ENCODE peak calls at places on chromosomes 13 and 19, in six cellular contexts. Q is IMR-90, H is fibroblast of lung, I is cardiac muscle cell, U is GM20000, Y is fibroblast of mammary gland. E is an unnamed sample.

GRCh38 chr13:112209266-112209665 is 142.3 kb downstream of the SOX1 start:
- DNase-seq in Q (no peak), H (no peak), I (no peak), U (no peak), Y (no peak), E (no peak)

GRCh38 chr13:50119593-50119992 is 104.3 kb downstream of the KCNRG start:
- DNase-seq in Q (peak), H (peak), I (peak), U (no peak), Y (no peak), E (peak)

GRCh38 chr19:50718255-50719118 is 1.1 kb downstream of the SHANK1 start:
- DNase-seq in Q (no peak), H (no peak), I (no peak), U (no peak), Y (no peak), E (no peak)

GRCh38 chr19:54339646-54340358 is 840 bp upstream of the LILRA4 start:
- DNase-seq in Q (no peak), H (no peak), I (no peak), U (no peak), Y (no peak), E (no peak)

GRCh38 chr19:40358773-40359172 is 10.3 kb downstream of the PLD3 start:
- DNase-seq in Q (no peak), H (no peak), I (no peak), U (peak), Y (no peak), E (no peak)

GRCh38 chr19:14804755-14805154 is 26.4 kb upstream of the ADGRE2 start:
- DNase-seq in Q (no peak), H (peak), I (no peak), U (no peak), Y (no peak), E (peak)

GRCh38 chr19:55559684-55560083 is 14.3 kb upstream of the SBK3 start:
- DNase-seq in Q (no peak), H (no peak), I (no peak), U (no peak), Y (no peak), E (no peak)

GRCh38 chr13:89827552-89827951 is 1519.9 kb upstream of the MIR17HG start:
- DNase-seq in Q (no peak), H (peak), I (no peak), U (no peak), Y (no peak), E (no peak)

GRCh38 chr19:49844138-49844740 is 6.7 kb upstream of the PTOV1 start:
- DNase-seq in Q (no peak), H (no peak), I (no peak), U (no peak), Y (no peak), E (no peak)

GRCh38 chr13:25802579-25802978 is 249.2 kb downstream of the SHISA2 start:
- DNase-seq in Q (no peak), H (no peak), I (no peak), U (no peak), Y (no peak), E (no peak)

GRCh38 chr13:48961379-48961778 is 14.3 kb upstream of the FNDC3A start:
- DNase-seq in Q (no peak), H (no peak), I (no peak), U (no peak), Y (no peak), E (no peak)

GRCh38 chr13:97413694-97414093 is 20.3 kb upstream of the RAP2A start:
- DNase-seq in Q (no peak), H (no peak), I (no peak), U (no peak), Y (no peak), E (no peak)

GRCh38 chr19:6740589-6741348 is 1.3 kb downstream of the TRIP10 start:
- DNase-seq in Q (peak), H (peak), I (peak), U (peak), Y (peak), E (peak)

GRCh38 chr19:45444318-45445041 is 20.8 kb upstream of the ERCC1 start:
- DNase-seq in Q (peak), H (peak), I (peak), U (peak), Y (peak), E (peak)

GRCh38 chr19:52896431-52897148 is 845 bp downstream of the ZNF320 start:
- DNase-seq in Q (peak), H (peak), I (peak), U (peak), Y (peak), E (peak)

GRCh38 chr13:53001871-53002270 is 26.7 kb upstream of the OLFM4 start:
- DNase-seq in Q (no peak), H (no peak), I (no peak), U (no peak), Y (no peak), E (no peak)

GRCh38 chr19:14122924-14123323 is 5.4 kb upstream of the PRKACA start:
- DNase-seq in Q (no peak), H (no peak), I (no peak), U (no peak), Y (no peak), E (no peak)

GRCh38 chr19:27745978-27746542 is 1466.9 kb downstream of the UQCRFS1 start:
- DNase-seq in Q (no peak), H (no peak), I (no peak), U (no peak), Y (no peak), E (no peak)

GRCh38 chr13:112928958-112929777 is 39.8 kb upstream of the MCF2L start:
- DNase-seq in Q (peak), H (peak), I (no peak), U (no peak), Y (peak), E (peak)

GRCh38 chr13:110812869-110813645 is 99.6 kb downstream of the ING1 start:
- DNase-seq in Q (no peak), H (no peak), I (no peak), U (no peak), Y (no peak), E (no peak)

GRCh38 chr13:110815471-110816204 is 99.2 kb downstream of the ANKRD10 start:
- DNase-seq in Q (no peak), H (no peak), I (no peak), U (no peak), Y (no peak), E (no peak)

GRCh38 chr13:110811751-110812110 is 98.2 kb downstream of the ING1 start:
- DNase-seq in Q (no peak), H (no peak), I (no peak), U (no peak), Y (no peak), E (no peak)

GRCh38 chr13:110812111-110812868 is 98.8 kb downstream of the ING1 start:
- DNase-seq in Q (no peak), H (peak), I (no peak), U (no peak), Y (peak), E (no peak)

GRCh38 chr13:110813646-110814624 is 100.4 kb downstream of the ING1 start:
- DNase-seq in Q (no peak), H (no peak), I (no peak), U (no peak), Y (peak), E (no peak)
- TF ChIP-seq CTCF in Q (no peak), H (no peak), I (no peak), U (no peak), Y (no peak), E (peak)

GRCh38 chr19:33998739-33999345 is 173.5 kb upstream of the LSM14A start:
- DNase-seq in Q (no peak), H (peak), I (no peak), U (no peak), Y (peak), E (peak)
- TF ChIP-seq CTCF in Q (peak), H (no peak), I (peak), U (no peak), Y (peak), E (peak)

DNA sequence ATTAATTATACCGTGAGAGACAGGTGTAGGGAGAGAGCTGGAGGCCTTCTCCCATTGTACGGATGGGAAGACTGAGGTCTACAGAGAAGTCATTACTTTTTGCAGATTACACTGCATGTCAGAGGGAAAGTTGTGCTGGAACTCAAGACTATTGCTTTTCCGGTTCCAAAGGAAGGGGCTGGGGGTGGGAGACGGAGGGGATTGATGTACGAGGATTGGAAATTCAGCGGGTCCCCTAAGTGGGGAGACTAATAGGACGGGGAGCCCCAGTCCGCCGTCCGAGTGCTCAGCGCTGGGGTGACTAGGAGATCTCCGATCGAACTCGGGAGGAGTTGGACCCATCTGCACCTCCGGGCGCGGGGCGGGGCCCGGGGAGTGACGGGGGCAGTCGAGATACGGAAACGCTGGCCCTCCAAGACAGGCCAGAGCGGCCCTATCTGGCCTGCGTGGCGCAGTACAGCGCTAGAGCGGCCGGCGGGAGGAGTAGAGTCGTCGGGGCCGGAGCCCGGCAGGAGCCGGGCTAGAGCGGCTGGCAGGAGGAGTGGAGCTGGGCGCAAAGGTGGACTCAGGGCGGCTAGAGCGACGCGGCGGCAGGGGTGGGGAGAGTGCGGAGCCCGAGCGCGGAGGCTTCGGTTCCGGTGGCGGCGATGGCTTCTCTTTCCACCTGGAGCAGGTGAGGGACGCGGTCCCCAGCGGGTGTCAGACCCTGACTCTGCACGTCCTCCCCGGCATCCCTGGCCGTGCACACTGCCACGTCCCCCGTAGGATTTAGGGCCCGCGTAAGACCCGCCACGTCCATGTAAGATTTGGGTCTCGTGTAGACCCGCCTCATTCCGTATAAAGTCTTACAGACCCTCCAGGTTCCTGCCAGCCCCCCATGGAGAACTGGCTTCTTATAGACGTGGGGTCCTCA is 1.1 kb downstream of the ARHGEF1 start:
- DNase-seq in Q (peak), H (peak), I (peak), U (peak), Y (peak), E (peak)
- TF ChIP-seq CTCF in Q (peak), H (no peak), I (peak), U (no peak), Y (no peak), E (peak)

DNA sequence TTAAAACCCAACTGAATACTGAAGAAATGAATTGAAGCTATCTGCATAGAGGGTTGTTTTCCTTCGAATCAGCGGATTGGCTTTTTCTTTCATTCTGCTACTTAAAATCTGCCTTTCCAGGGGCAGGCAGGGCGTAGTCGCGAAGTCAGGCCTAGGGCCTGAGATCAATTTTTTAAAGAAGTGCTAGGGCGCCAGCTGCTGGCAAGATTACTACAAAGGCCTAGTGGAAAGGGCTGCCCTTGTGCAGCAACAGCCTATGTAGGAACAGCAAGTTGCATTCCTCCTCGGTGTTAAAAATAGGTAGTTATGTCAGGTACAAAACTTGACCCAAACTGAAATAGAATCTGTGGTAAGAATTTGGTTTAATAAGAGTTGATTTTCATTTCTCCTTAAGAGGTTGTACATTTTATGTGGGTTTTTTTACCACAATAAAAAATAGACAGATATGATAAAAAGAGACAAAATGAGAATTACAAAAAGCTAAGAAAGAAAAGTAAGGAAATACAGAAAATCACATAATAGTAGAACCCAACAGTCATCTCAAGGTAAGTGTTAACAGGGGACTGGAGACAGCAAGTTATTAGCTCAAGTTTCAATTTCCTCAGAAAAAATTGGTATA is 9.5 kb upstream of the URAD start:
- DNase-seq in Q (peak), H (peak), I (peak), U (peak), Y (peak), E (peak)
- TF ChIP-seq CTCF in Q (peak), H (no peak), I (peak), U (no peak), Y (peak), E (peak)

DNA sequence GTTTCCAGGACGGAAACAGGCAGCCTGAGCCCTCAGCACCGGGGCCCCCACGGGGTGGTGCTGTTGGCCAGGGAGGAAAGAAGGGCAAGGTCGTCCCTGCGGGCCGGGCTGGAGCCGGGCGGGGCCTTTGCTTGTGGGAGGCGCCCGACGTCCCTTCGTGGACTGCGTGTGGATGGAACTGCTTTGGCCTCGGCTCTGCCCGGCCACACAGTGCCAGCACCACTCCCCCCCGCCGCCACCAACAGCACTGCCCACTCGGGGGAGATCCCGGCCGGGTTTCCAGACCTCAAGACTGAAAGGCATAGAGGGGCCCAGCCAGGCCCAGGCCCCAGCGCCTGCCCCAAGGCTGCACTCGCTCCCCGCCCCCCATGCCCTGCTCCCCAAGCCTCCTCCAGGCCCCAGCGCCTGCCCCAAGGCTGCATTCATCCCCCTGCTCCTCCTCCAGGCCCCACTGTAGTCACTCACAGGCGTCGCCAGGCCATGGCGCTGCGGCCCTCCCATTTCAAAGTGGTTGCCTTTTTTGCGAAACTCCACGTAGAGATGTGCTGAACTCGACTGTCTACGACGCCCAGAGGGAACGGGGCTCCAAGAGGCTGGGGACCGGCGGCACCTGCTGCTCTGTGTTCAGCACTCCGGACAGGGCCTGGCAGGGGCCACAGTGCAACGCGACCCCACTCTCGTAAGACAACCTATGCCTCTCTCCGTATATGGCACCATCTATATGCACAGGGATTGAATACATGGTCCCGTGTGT is 22.5 kb downstream of the C13orf46 start:
- DNase-seq in Q (peak), H (peak), I (peak), U (peak), Y (peak), E (peak)
- TF ChIP-seq CTCF in Q (peak), H (peak), I (peak), U (peak), Y (peak), E (peak)

DNA sequence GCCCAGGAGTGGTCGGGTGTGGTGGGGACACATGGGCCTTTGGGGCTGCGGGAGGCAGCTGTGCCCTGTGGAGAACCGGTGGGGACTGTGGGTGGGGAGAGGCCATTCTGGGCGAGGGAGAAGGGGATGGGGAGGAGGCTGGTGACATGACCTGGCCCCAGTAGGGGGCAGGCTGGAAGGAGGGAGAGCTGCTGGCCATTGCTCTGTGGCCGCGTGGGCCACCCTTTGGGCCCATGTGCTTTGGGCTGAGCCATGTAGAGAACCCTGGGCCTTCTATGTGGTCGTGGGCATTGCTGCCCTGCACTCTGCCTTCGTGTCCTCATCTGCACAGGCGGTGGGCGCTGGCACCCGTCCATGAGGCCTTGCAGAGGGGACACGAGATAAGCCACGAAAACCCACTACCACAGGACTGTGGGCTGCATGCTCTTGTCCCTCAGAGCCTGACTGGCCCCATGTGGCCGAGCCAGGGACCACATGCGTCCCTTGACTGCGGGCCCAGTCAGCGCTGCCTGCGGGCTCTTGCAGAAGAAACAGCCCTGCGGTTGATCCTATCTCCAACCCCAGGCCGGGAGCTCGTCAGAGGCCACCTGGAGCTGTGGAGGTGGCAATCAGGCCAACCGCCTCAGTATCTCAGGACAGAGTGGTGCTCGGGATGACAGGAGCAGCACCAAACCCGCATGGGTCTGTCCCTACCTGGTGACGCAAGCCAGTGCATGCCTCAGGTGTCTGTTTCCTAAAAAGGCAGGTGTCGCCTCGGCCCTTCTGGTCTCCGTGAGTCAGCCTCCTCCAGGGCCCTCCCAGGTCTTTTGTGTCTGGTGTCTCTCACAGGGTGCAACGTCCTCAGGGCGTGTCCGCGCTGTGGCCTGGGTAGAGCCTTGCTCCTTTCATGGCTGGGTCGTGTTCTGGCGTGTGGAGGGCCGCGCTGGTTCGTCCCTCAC is 14.3 kb downstream of the FZR1 start:
- DNase-seq in Q (no peak), H (no peak), I (peak), U (no peak), Y (no peak), E (no peak)
- TF ChIP-seq CTCF in Q (no peak), H (no peak), I (no peak), U (no peak), Y (no peak), E (no peak)

GRCh38 chr19:17553256-17553655 is 2.2 kb upstream of the COLGALT1 start:
- DNase-seq in Q (peak), H (peak), I (no peak), U (no peak), Y (peak), E (peak)
- TF ChIP-seq CTCF in Q (no peak), H (no peak), I (no peak), U (no peak), Y (no peak), E (no peak)

GRCh38 chr13:27619711-27620376 is 485 bp downstream of the LNX2 start:
- DNase-seq in Q (peak), H (peak), I (no peak), U (no peak), Y (peak), E (peak)
- TF ChIP-seq CTCF in Q (peak), H (peak), I (peak), U (no peak), Y (no peak), E (peak)